ENCODE peak calls at places on chromosome 6, in ten cellular contexts. O is fibroblast of lung; S is astrocyte of the cerebellum; K is endothelial cell; U is EL; E is heart right ventricle; D is mucosa of descending colon; L is KBM-7; G is D341Med; T is activated naive CD8-positive, alpha-beta T cell treated with anti-CD3 and anti-CD28 coated beads, Interleukin-2, amount 50 U/mL, for 24 hours. P is an unnamed sample.

GRCh38 chr6:43771210-43771857 is 1.3 kb downstream of the VEGFA start:
- DNase-seq in U (peak), L (peak), S (no peak), E (peak), D (peak), T (peak), G (peak), O (no peak), K (peak), P (peak)

GRCh38 chr6:1297746-1298145 is 14.2 kb upstream of the FOXQ1 start:
- DNase-seq in O (peak), L (no peak), D (no peak), U (peak), S (no peak), G (no peak), T (no peak), K (no peak), E (no peak), P (no peak)

GRCh38 chr6:31882344-31882743 is 3.5 kb upstream of the SLC44A4 start:
- DNase-seq in T (no peak), L (no peak), G (no peak), S (no peak), U (peak), K (no peak), O (peak), D (no peak), E (no peak), P (no peak)

GRCh38 chr6:4017058-4017457 is 61.9 kb downstream of the FAM217A start:
- DNase-seq in S (no peak), G (no peak), L (peak), D (no peak), O (no peak), T (no peak), U (no peak), E (no peak), K (no peak), P (no peak)

GRCh38 chr6:33958208-33958862 is 154.5 kb upstream of the MLN start:
- DNase-seq in S (no peak), L (no peak), G (no peak), O (no peak), K (peak), E (no peak), D (no peak), T (peak), U (no peak), P (peak)

GRCh38 chr6:108714012-108714773 is 134.0 kb upstream of the ARMC2 start:
- DNase-seq in T (no peak), O (peak), L (peak), U (peak), S (peak), E (peak), K (no peak), G (no peak), D (no peak), P (no peak)

GRCh38 chr6:31202259-31203166 is 32.0 kb upstream of the POU5F1 start:
- DNase-seq in D (peak), E (no peak), G (no peak), O (no peak), T (peak), S (no peak), L (peak), U (no peak), K (peak), P (no peak)

GRCh38 chr6:170210026-170210390 is 80.9 kb downstream of the DLL1 start:
- DNase-seq in T (no peak), D (peak), E (no peak), K (no peak), G (no peak), S (no peak), L (no peak), U (no peak), O (no peak), P (no peak)

GRCh38 chr6:125302840-125303511 is 1.2 kb upstream of the HDDC2 start:
- DNase-seq in S (no peak), D (no peak), O (no peak), T (no peak), G (no peak), K (no peak), L (no peak), U (peak), E (no peak), P (no peak)

P was measured in left colon.